ENCODE peak calls at places on chromosomes 4 and X, in six cellular contexts. One of them, this sample, is unnamed.

GRCh38 chr4:3305610-3306371 is 13.0 kb downstream of the RGS12 start:
- DNase-seq in iPS-NIHi11: no peak
- DNase-seq in uterus: no peak
- DNase-seq in NCI-H774: no peak
- DNase-seq in CD4-positive, CD25-positive, alpha-beta regulatory T cell: no peak
- DNase-seq in NCI-H1092: no peak
- DNase-seq in this sample: no peak

GRCh38 chr4:41361831-41362646 is 105.3 kb downstream of the UCHL1 start:
- DNase-seq in iPS-NIHi11: no peak
- DNase-seq in uterus: no peak
- DNase-seq in NCI-H1092: no peak
- DNase-seq in CD4-positive, CD25-positive, alpha-beta regulatory T cell: no peak
- DNase-seq in NCI-H774: no peak
- DNase-seq in this sample: no peak

GRCh38 chr4:76545161-76545884 is 110.3 kb downstream of the SHROOM3 start:
- DNase-seq in iPS-NIHi11: no peak
- DNase-seq in NCI-H1092: no peak
- DNase-seq in NCI-H774: no peak
- DNase-seq in CD4-positive, CD25-positive, alpha-beta regulatory T cell: no peak
- DNase-seq in uterus: no peak
- DNase-seq in this sample: no peak

GRCh38 chrX:141467442-141467841 is 117.1 kb downstream of the SPANXA1 start:
- DNase-seq in iPS-NIHi11: no peak
- DNase-seq in CD4-positive, CD25-positive, alpha-beta regulatory T cell: no peak
- DNase-seq in NCI-H1092: no peak
- DNase-seq in NCI-H774: no peak
- DNase-seq in uterus: no peak
- DNase-seq in this sample: peak

GRCh38 chr4:99655315-99656081 is 2.1 kb downstream of the C4orf54 start:
- DNase-seq in NCI-H1092: peak
- DNase-seq in NCI-H774: no peak
- DNase-seq in CD4-positive, CD25-positive, alpha-beta regulatory T cell: no peak
- DNase-seq in uterus: no peak
- DNase-seq in iPS-NIHi11: no peak
- DNase-seq in this sample: peak

GRCh38 chr4:161653697-161654096 is 510.1 kb downstream of the FSTL5 start:
- DNase-seq in NCI-H1092: no peak
- DNase-seq in CD4-positive, CD25-positive, alpha-beta regulatory T cell: no peak
- DNase-seq in uterus: no peak
- DNase-seq in NCI-H774: no peak
- DNase-seq in iPS-NIHi11: no peak
- DNase-seq in this sample: no peak

GRCh38 chr4:7365472-7366179 is 69.1 kb downstream of the PSAPL1 start:
- DNase-seq in CD4-positive, CD25-positive, alpha-beta regulatory T cell: no peak
- DNase-seq in uterus: no peak
- DNase-seq in iPS-NIHi11: no peak
- DNase-seq in NCI-H774: peak
- DNase-seq in NCI-H1092: peak
- DNase-seq in this sample: no peak

GRCh38 chrX:153764786-153765137 is 713 bp downstream of the PLXNB3 start:
- DNase-seq in iPS-NIHi11: no peak
- DNase-seq in CD4-positive, CD25-positive, alpha-beta regulatory T cell: no peak
- DNase-seq in uterus: peak
- DNase-seq in NCI-H774: no peak
- DNase-seq in NCI-H1092: no peak
- DNase-seq in this sample: no peak

GRCh38 chrX:50704987-50705386 is 109.0 kb downstream of the SHROOM4 start:
- DNase-seq in NCI-H1092: no peak
- DNase-seq in iPS-NIHi11: no peak
- DNase-seq in CD4-positive, CD25-positive, alpha-beta regulatory T cell: no peak
- DNase-seq in uterus: no peak
- DNase-seq in NCI-H774: no peak
- DNase-seq in this sample: no peak

GRCh38 chrX:10157545-10157944 is 770 bp downstream of the CLCN4 start:
- DNase-seq in NCI-H1092: no peak
- DNase-seq in NCI-H774: no peak
- DNase-seq in CD4-positive, CD25-positive, alpha-beta regulatory T cell: no peak
- DNase-seq in uterus: no peak
- DNase-seq in iPS-NIHi11: no peak
- DNase-seq in this sample: peak

GRCh38 chr4:150699599-150699998 is 117.6 kb downstream of the MAB21L2 start:
- DNase-seq in CD4-positive, CD25-positive, alpha-beta regulatory T cell: no peak
- DNase-seq in uterus: no peak
- DNase-seq in NCI-H774: no peak
- DNase-seq in iPS-NIHi11: no peak
- DNase-seq in NCI-H1092: no peak
- DNase-seq in this sample: peak

GRCh38 chrX:1031521-1032430 is 180.7 kb downstream of the CRLF2 start:
- DNase-seq in uterus: no peak
- DNase-seq in CD4-positive, CD25-positive, alpha-beta regulatory T cell: no peak
- DNase-seq in NCI-H774: no peak
- DNase-seq in NCI-H1092: no peak
- DNase-seq in iPS-NIHi11: no peak
- DNase-seq in this sample: no peak

GRCh38 chr4:73258668-73259551 is at the start of gene ANKRD17:
- DNase-seq in NCI-H1092: peak
- DNase-seq in iPS-NIHi11: peak
- DNase-seq in NCI-H774: peak
- DNase-seq in CD4-positive, CD25-positive, alpha-beta regulatory T cell: peak
- DNase-seq in uterus: peak
- DNase-seq in this sample: peak

GRCh38 chrX:18984381-18985185 is 669 bp upstream of the PHKA2 start:
- DNase-seq in CD4-positive, CD25-positive, alpha-beta regulatory T cell: peak
- DNase-seq in NCI-H1092: peak
- DNase-seq in uterus: peak
- DNase-seq in NCI-H774: peak
- DNase-seq in iPS-NIHi11: peak
- DNase-seq in this sample: peak

GRCh38 chr4:72318771-72319170 is 250.2 kb downstream of the ADAMTS3 start:
- DNase-seq in CD4-positive, CD25-positive, alpha-beta regulatory T cell: no peak
- DNase-seq in iPS-NIHi11: no peak
- DNase-seq in NCI-H774: no peak
- DNase-seq in NCI-H1092: no peak
- DNase-seq in uterus: no peak
- DNase-seq in this sample: no peak

GRCh38 chr4:87824352-87824751 is 8.4 kb upstream of the MEPE start:
- DNase-seq in iPS-NIHi11: no peak
- DNase-seq in NCI-H1092: no peak
- DNase-seq in NCI-H774: no peak
- DNase-seq in CD4-positive, CD25-positive, alpha-beta regulatory T cell: no peak
- DNase-seq in uterus: no peak
- DNase-seq in this sample: no peak

GRCh38 chr4:95627709-95628108 is 78.9 kb upstream of the UNC5C start:
- DNase-seq in NCI-H774: no peak
- DNase-seq in CD4-positive, CD25-positive, alpha-beta regulatory T cell: no peak
- DNase-seq in uterus: no peak
- DNase-seq in iPS-NIHi11: no peak
- DNase-seq in NCI-H1092: no peak
- DNase-seq in this sample: no peak

GRCh38 chr4:28443786-28444412 is 1583.3 kb downstream of the STIM2 start:
- DNase-seq in iPS-NIHi11: peak
- DNase-seq in NCI-H774: no peak
- DNase-seq in CD4-positive, CD25-positive, alpha-beta regulatory T cell: no peak
- DNase-seq in uterus: no peak
- DNase-seq in NCI-H1092: no peak
- DNase-seq in this sample: peak

GRCh38 chr4:84530871-84531270 is 31.8 kb upstream of the NKX6-1 start:
- DNase-seq in NCI-H1092: no peak
- DNase-seq in iPS-NIHi11: no peak
- DNase-seq in CD4-positive, CD25-positive, alpha-beta regulatory T cell: no peak
- DNase-seq in NCI-H774: no peak
- DNase-seq in uterus: no peak
- DNase-seq in this sample: peak

GRCh38 chr4:26029512-26030131 is 115.6 kb downstream of the SMIM20 start:
- DNase-seq in uterus: no peak
- DNase-seq in CD4-positive, CD25-positive, alpha-beta regulatory T cell: no peak
- DNase-seq in NCI-H774: no peak
- DNase-seq in iPS-NIHi11: no peak
- DNase-seq in NCI-H1092: no peak
- DNase-seq in this sample: no peak

GRCh38 chr4:175051974-175052373 is 133.8 kb downstream of the ADAM29 start:
- DNase-seq in NCI-H774: no peak
- DNase-seq in CD4-positive, CD25-positive, alpha-beta regulatory T cell: no peak
- DNase-seq in NCI-H1092: no peak
- DNase-seq in iPS-NIHi11: no peak
- DNase-seq in uterus: no peak
- DNase-seq in this sample: no peak

GRCh38 chrX:54413753-54414152 is 26.5 kb upstream of the TSR2 start:
- DNase-seq in NCI-H1092: no peak
- DNase-seq in CD4-positive, CD25-positive, alpha-beta regulatory T cell: no peak
- DNase-seq in iPS-NIHi11: no peak
- DNase-seq in uterus: no peak
- DNase-seq in NCI-H774: no peak
- DNase-seq in this sample: peak

GRCh38 chrX:43961699-43962098 is 11.5 kb downstream of the NDP start:
- DNase-seq in uterus: no peak
- DNase-seq in iPS-NIHi11: no peak
- DNase-seq in CD4-positive, CD25-positive, alpha-beta regulatory T cell: no peak
- DNase-seq in NCI-H1092: no peak
- DNase-seq in NCI-H774: no peak
- DNase-seq in this sample: no peak

GRCh38 chr4:1246901-1247810 is 1.8 kb downstream of the CTBP1 start:
- DNase-seq in NCI-H774: no peak
- DNase-seq in uterus: peak
- DNase-seq in iPS-NIHi11: peak
- DNase-seq in CD4-positive, CD25-positive, alpha-beta regulatory T cell: no peak
- DNase-seq in NCI-H1092: no peak
- DNase-seq in this sample: peak

GRCh38 chrX:9907645-9908387 is 59.3 kb upstream of the CLDN34 start:
- DNase-seq in NCI-H1092: no peak
- DNase-seq in NCI-H774: no peak
- DNase-seq in uterus: no peak
- DNase-seq in iPS-NIHi11: no peak
- DNase-seq in CD4-positive, CD25-positive, alpha-beta regulatory T cell: no peak
- DNase-seq in this sample: peak

GRCh38 chr4:157220026-157220881 is at the start of gene GRIA2:
- DNase-seq in uterus: peak
- DNase-seq in NCI-H774: peak
- DNase-seq in NCI-H1092: peak
- DNase-seq in CD4-positive, CD25-positive, alpha-beta regulatory T cell: no peak
- DNase-seq in iPS-NIHi11: peak
- DNase-seq in this sample: peak

GRCh38 chr4:101282076-101282844 is 65.1 kb downstream of the PPP3CA start:
- DNase-seq in iPS-NIHi11: peak
- DNase-seq in CD4-positive, CD25-positive, alpha-beta regulatory T cell: no peak
- DNase-seq in uterus: no peak
- DNase-seq in NCI-H1092: no peak
- DNase-seq in NCI-H774: no peak
- DNase-seq in this sample: no peak

GRCh38 chr4:131001371-131001770 is 1905.4 kb downstream of the C4orf33 start:
- DNase-seq in NCI-H1092: no peak
- DNase-seq in iPS-NIHi11: no peak
- DNase-seq in uterus: no peak
- DNase-seq in NCI-H774: no peak
- DNase-seq in CD4-positive, CD25-positive, alpha-beta regulatory T cell: no peak
- DNase-seq in this sample: no peak

GRCh38 chr4:151678048-151678853 is 82.6 kb downstream of the GATB start:
- DNase-seq in NCI-H1092: peak
- DNase-seq in CD4-positive, CD25-positive, alpha-beta regulatory T cell: no peak
- DNase-seq in NCI-H774: peak
- DNase-seq in iPS-NIHi11: no peak
- DNase-seq in uterus: no peak
- DNase-seq in this sample: no peak